ENCODE peak calls at places on chromosomes 6 and 20, in five cellular contexts. G is cardiac fibroblast, K is fibroblast of pulmonary artery, Z is thoracic aorta, S is transverse colon. H is an unnamed sample.

GRCh38 chr6:45881705-45882435 is 133.8 kb downstream of the CLIC5 start:
- DNase-seq in G (no peak), K (no peak), Z (no peak), S (no peak), H (no peak)

GRCh38 chr20:10876558-10876957 is 202.8 kb upstream of the JAG1 start:
- DNase-seq in G (peak), K (peak), Z (no peak), S (no peak), H (no peak)

GRCh38 chr20:42313704-42314103 is 695.5 kb upstream of the CHD6 start:
- DNase-seq in G (no peak), K (no peak), Z (no peak), S (no peak), H (no peak)

GRCh38 chr6:31401403-31401802 is 2.0 kb upstream of the MICA start:
- DNase-seq in G (peak), K (peak), Z (no peak), S (peak), H (peak)

GRCh38 chr6:44043479-44044153 is 83.6 kb downstream of the MRPL14 start:
- DNase-seq in G (peak), K (peak), Z (no peak), S (no peak), H (peak)

GRCh38 chr6:13877116-13877515 is 47.6 kb upstream of the RNF182 start:
- DNase-seq in G (peak), K (peak), Z (no peak), S (no peak), H (peak)

GRCh38 chr6:137155830-137156229 is 17.6 kb downstream of the IL22RA2 start:
- DNase-seq in G (peak), K (peak), Z (no peak), S (no peak), H (peak)

GRCh38 chr6:72588155-72588554 is 33.7 kb upstream of the KCNQ5 start:
- DNase-seq in G (no peak), K (no peak), Z (no peak), S (no peak), H (no peak)

GRCh38 chr6:102137859-102138258 is 744.4 kb downstream of the GRIK2 start:
- DNase-seq in G (no peak), K (no peak), Z (no peak), S (no peak), H (peak)

GRCh38 chr6:49541936-49542335 is 8.5 kb upstream of the C6orf141 start:
- DNase-seq in G (peak), K (peak), Z (no peak), S (no peak), H (no peak)

GRCh38 chr6:126811307-126811706 is 307.2 kb upstream of the RSPO3 start:
- DNase-seq in G (peak), K (peak), Z (no peak), S (no peak), H (peak)

GRCh38 chr6:34325618-34326017 is 66.9 kb downstream of the NUDT3 start:
- DNase-seq in G (no peak), K (no peak), Z (no peak), S (no peak), H (no peak)

GRCh38 chr20:50185426-50185825 is 5.2 kb upstream of the CEBPB start:
- DNase-seq in G (no peak), K (no peak), Z (no peak), S (no peak), H (no peak)

GRCh38 chr6:160188773-160189172 is 67.2 kb downstream of the SLC22A1 start:
- DNase-seq in G (peak), K (no peak), Z (no peak), S (no peak), H (no peak)

GRCh38 chr6:85537055-85537494 is 56.6 kb downstream of the SNX14 start:
- DNase-seq in G (peak), K (peak), Z (no peak), S (no peak), H (peak)

GRCh38 chr20:62728028-62728780 is 19.6 kb downstream of the NTSR1 start:
- DNase-seq in G (no peak), K (no peak), Z (no peak), S (no peak), H (no peak)

GRCh38 chr20:5127204-5127858 is 523 bp downstream of the CDS2 start:
- DNase-seq in G (peak), K (peak), Z (peak), S (peak), H (peak)

GRCh38 chr20:41223112-41223511 is 85.8 kb downstream of the PLCG1 start:
- DNase-seq in G (peak), K (no peak), Z (no peak), S (no peak), H (peak)

GRCh38 chr6:19759117-19759880 is 77.9 kb upstream of the ID4 start:
- DNase-seq in G (peak), K (peak), Z (no peak), S (no peak), H (peak)

GRCh38 chr20:36532388-36532787 is 8.9 kb upstream of the MYL9 start:
- DNase-seq in G (no peak), K (no peak), Z (no peak), S (no peak), H (no peak)

GRCh38 chr20:50652702-50653294 is 38.5 kb downstream of the RIPOR3 start:
- DNase-seq in G (peak), K (no peak), Z (no peak), S (no peak), H (no peak)

GRCh38 chr6:112683926-112684325 is 336.8 kb downstream of the RFPL4B start:
- DNase-seq in G (peak), K (peak), Z (no peak), S (no peak), H (peak)

GRCh38 chr6:75691012-75691411 is 58.0 kb upstream of the MYO6 start:
- DNase-seq in G (peak), K (peak), Z (no peak), S (no peak), H (peak)

DNA sequence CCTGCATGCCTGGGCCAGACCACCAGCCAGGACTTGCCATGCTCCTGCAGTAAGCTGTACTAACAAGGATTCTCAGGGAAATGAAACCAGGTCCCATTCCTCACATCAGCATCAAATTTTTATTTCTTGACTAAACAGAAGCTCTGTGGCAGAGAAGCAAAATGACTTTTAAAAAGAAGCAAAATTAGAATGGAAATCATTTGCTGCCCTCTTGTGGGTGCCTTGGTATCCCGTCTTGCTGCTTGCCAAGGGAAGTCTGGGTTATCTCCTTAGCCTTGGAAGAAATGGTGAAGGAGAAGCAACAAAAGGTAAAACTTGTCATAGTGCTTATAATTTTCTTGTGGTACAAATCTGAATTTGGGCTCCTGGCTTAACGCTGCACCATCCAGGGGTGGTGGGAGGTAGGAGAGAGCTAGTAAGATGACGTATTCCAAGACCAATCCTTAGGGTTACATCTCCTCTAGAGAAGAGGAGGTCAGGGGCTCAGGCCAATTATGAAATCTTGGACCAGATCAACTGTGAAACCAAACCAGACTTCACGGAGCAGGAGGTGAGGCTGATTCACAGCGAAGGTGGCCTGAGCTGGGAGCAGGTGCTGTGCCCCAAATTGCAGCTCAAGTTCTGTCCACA is 107.5 kb downstream of the FAXC start:
- DNase-seq in G (peak), K (peak), Z (no peak), S (no peak), H (peak)
- TF ChIP-seq CTCF in G (peak), K (peak), Z (no peak), S (no peak), H (peak)

GRCh38 chr6:117908246-117909107 is 1.4 kb downstream of the SLC35F1 start:
- DNase-seq in G (no peak), K (no peak), Z (no peak), S (no peak), H (no peak)

GRCh38 chr6:117909638-117910037 is 2.6 kb downstream of the SLC35F1 start:
- DNase-seq in G (no peak), K (no peak), Z (no peak), S (no peak), H (no peak)

GRCh38 chr6:117907600-117908245 is 659 bp downstream of the SLC35F1 start:
- DNase-seq in G (no peak), K (no peak), Z (no peak), S (no peak), H (no peak)

GRCh38 chr6:117906905-117907599 is at the start of gene SLC35F1:
- DNase-seq in G (peak), K (peak), Z (no peak), S (no peak), H (peak)

GRCh38 chr6:117906454-117906904 is 585 bp upstream of the SLC35F1 start:
- DNase-seq in G (no peak), K (no peak), Z (no peak), S (no peak), H (no peak)
- H3K4me3 ChIP-seq in G (no peak), K (no peak), Z (peak), S (no peak), H (no peak)

DNA sequence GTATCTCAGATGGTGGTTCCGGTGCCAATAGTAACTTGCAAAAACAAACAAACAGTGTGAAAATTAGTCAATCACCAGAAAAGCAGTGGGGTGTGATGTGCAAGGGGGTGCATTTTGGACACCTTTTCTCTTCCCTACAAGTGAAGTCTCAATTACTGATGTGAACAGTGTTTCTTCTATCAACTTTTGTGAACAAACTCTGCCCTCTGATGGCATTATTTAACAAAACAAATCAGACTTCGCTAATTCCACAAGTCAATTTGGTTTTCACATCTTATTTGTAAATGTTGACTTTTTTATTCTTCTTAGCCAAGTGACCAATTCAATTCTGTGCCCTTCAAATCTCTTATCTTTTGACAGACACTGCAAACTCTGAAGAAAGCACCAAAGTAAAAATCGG is 212.2 kb downstream of the UST start:
- DNase-seq in G (no peak), K (no peak), Z (no peak), S (no peak), H (no peak)
- TF ChIP-seq CTCF in G (no peak), K (no peak), Z (no peak), S (no peak), H (no peak)

GRCh38 chr6:148578489-148578814 is 168.4 kb upstream of the UST start:
- DNase-seq in G (no peak), K (no peak), Z (no peak), S (no peak), H (no peak)

GRCh38 chr6:148578837-148579236 is 168.0 kb upstream of the UST start:
- DNase-seq in G (no peak), K (no peak), Z (no peak), S (no peak), H (no peak)

GRCh38 chr6:148580442-148580841 is 166.4 kb upstream of the UST start:
- DNase-seq in G (no peak), K (no peak), Z (no peak), S (no peak), H (no peak)

GRCh38 chr6:148577687-148578488 is 168.9 kb upstream of the UST start:
- DNase-seq in G (peak), K (peak), Z (no peak), S (peak), H (peak)

GRCh38 chr6:148583631-148584030 is 163.2 kb upstream of the UST start:
- DNase-seq in G (no peak), K (no peak), Z (no peak), S (no peak), H (no peak)
- H3K4me3 ChIP-seq in G (no peak), K (no peak), Z (no peak), S (no peak), H (no peak)

GRCh38 chr6:158796353-158796752 is 22.8 kb downstream of the EZR start:
- DNase-seq in G (no peak), K (no peak), Z (no peak), S (no peak), H (no peak)

GRCh38 chr6:158789115-158789917 is 29.9 kb downstream of the EZR start:
- DNase-seq in G (no peak), K (no peak), Z (no peak), S (peak), H (no peak)

GRCh38 chr6:158797331-158798202 is 21.6 kb downstream of the EZR start:
- DNase-seq in G (peak), K (peak), Z (no peak), S (no peak), H (peak)

GRCh38 chr6:158795516-158795915 is 23.7 kb downstream of the EZR start:
- DNase-seq in G (no peak), K (no peak), Z (no peak), S (peak), H (no peak)

DNA sequence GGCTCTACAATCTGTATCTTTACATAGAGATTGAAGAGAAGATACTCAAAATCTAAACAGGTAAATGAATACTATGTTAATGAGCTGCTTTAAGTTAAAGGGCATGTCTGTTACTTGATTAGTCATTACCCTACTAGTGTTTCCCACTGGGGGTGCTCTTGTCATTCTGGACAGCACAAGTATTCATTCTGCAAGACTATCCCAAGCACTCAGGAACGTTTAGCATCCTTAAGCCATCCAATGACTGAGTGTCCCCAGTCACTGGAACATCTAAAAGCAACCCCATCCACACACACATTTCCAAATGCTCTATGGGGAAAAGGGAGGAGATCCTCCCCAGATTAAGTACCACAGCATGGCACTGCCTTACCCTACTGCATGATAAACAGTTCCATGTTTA is 25.7 kb downstream of the EZR start:
- DNase-seq in G (peak), K (peak), Z (no peak), S (peak), H (peak)
- TF ChIP-seq CTCF in G (peak), K (peak), Z (no peak), S (no peak), H (peak)

GRCh38 chr6:149846321-149846720 is 17.8 kb downstream of the LRP11 start:
- DNase-seq in G (peak), K (peak), Z (no peak), S (no peak), H (peak)
- H3K4me3 ChIP-seq in G (no peak), K (no peak), Z (no peak), S (no peak), H (no peak)

GRCh38 chr6:1940381-1940780 is 305.0 kb downstream of the GMDS start:
- DNase-seq in G (no peak), K (no peak), Z (no peak), S (no peak), H (peak)
- TF ChIP-seq CTCF in G (no peak), K (no peak), Z (no peak), S (no peak), H (no peak)

H was measured in astrocyte of the spinal cord.